ENCODE peak calls at places on chromosomes 3 and 15, in six cellular contexts. I is gastrocnemius medialis; X is pancreas; D is CD4-positive, CD25-positive, alpha-beta regulatory T cell; E is IMR-90; P is GM23338. U is an unnamed sample.

GRCh38 chr3:11273945-11274344 is 1.7 kb downstream of the ATG7 start:
- DNase-seq in I (no peak), X (no peak), D (no peak), E (no peak), P (no peak), U (no peak)

GRCh38 chr3:153159771-153160397 is 2.1 kb upstream of the RAP2B start:
- DNase-seq in I (no peak), X (no peak), D (no peak), E (no peak), P (no peak), U (no peak)

GRCh38 chr15:99682455-99682854 is 50.8 kb downstream of the LYSMD4 start:
- DNase-seq in I (no peak), X (no peak), D (no peak), E (peak; percentile 95), P (no peak), U (no peak)

GRCh38 chr3:104584702-104585101 is 782.0 kb upstream of the ALCAM start:
- DNase-seq in I (no peak), X (no peak), D (no peak), E (peak; percentile 6), P (no peak), U (no peak)

GRCh38 chr3:117708601-117709000 is 999.0 kb downstream of the TUSC7 start:
- DNase-seq in I (no peak), X (no peak), D (no peak), E (peak; percentile 53), P (no peak), U (no peak)

GRCh38 chr3:43001094-43001553 is 22.0 kb downstream of the GASK1A start:
- DNase-seq in I (peak; percentile 94), X (peak; percentile 83), D (no peak), E (peak; percentile 85), P (no peak), U (no peak)

GRCh38 chr15:85296615-85297402 is 83.6 kb upstream of the AKAP13 start:
- DNase-seq in I (peak; percentile 55), X (peak; percentile 58), D (peak; percentile 51), E (peak; percentile 81), P (peak; percentile 72), U (peak; percentile 27)

GRCh38 chr3:195083659-195084058 is 187.3 kb downstream of the XXYLT1 start:
- DNase-seq in I (no peak), X (no peak), D (no peak), E (no peak), P (no peak), U (no peak)

GRCh38 chr15:99361541-99362185 is 110.4 kb downstream of the LRRC28 start:
- DNase-seq in I (no peak), X (no peak), D (no peak), E (peak; percentile 42), P (peak; percentile 71), U (no peak)

GRCh38 chr3:122758877-122759670 is 34.6 kb downstream of the HSPBAP1 start:
- DNase-seq in I (no peak), X (no peak), D (no peak), E (no peak), P (no peak), U (no peak)

GRCh38 chr3:189914799-189915198 is 205.9 kb downstream of the P3H2 start:
- DNase-seq in I (no peak), X (no peak), D (no peak), E (peak; percentile 96), P (no peak), U (no peak)

GRCh38 chr3:45064512-45065372 is 38.6 kb downstream of the CLEC3B start:
- DNase-seq in I (no peak), X (no peak), D (no peak), E (peak; percentile 94), P (no peak), U (no peak)

GRCh38 chr3:32460031-32460749 is 42.5 kb downstream of the CMTM6 start:
- DNase-seq in I (no peak), X (no peak), D (peak; percentile 76), E (no peak), P (peak; percentile 98), U (peak; percentile 85)

GRCh38 chr3:197029511-197030167 is at the start of gene MELTF:
- DNase-seq in I (no peak), X (peak; percentile 49), D (peak; percentile 55), E (peak; percentile 71), P (peak; percentile 80), U (no peak)

GRCh38 chr15:57656434-57656833 is 50.1 kb upstream of the POLR2M start:
- DNase-seq in I (no peak), X (no peak), D (no peak), E (no peak), P (no peak), U (no peak)
- H3K4me3 ChIP-seq in I (no peak overlapping the region), X (no peak overlapping the region), D (no peak overlapping the region), E (no peak overlapping the region), P (no peak overlapping the region), U (no peak overlapping the region)

GRCh38 chr15:44194397-44195150 is 497 bp downstream of the FRMD5 start:
- DNase-seq in I (no peak), X (peak; percentile 4), D (peak; percentile 7), E (peak; percentile 85), P (no peak), U (no peak)
- H3K27me3 ChIP-seq in I (peaks cover 65% of the 10 kb centered on the region), X (peaks cover 30% of the 10 kb centered on the region), D (peaks cover 50% of the 10 kb centered on the region), E (no peaks in the 10 kb centered on the region), P (peaks cover 22% of the 10 kb centered on the region), U (no peaks in the 10 kb centered on the region)

GRCh38 chr3:155367510-155367909 is 74.0 kb upstream of the STRIT1 start:
- DNase-seq in I (no peak), X (no peak), D (no peak), E (no peak), P (no peak), U (no peak)
- H3K4me1 ChIP-seq in I (peaks cover 11% of the 10 kb centered on the region), X (no peaks in the 10 kb centered on the region), D (no peaks in the 10 kb centered on the region), E (no peaks in the 10 kb centered on the region), P (peaks cover 80% of the 10 kb centered on the region), U (peaks cover 3% of the 10 kb centered on the region)

GRCh38 chr15:75025102-75025501 is 1.7 kb downstream of the PPCDC start:
- DNase-seq in I (no peak), X (no peak), D (no peak), E (no peak), P (no peak), U (no peak)
- H3K4me3 ChIP-seq in I (no peak overlapping the region), X (no peak overlapping the region), D (no peak overlapping the region), E (no peak overlapping the region), P (no peak overlapping the region), U (no peak overlapping the region)

DNA sequence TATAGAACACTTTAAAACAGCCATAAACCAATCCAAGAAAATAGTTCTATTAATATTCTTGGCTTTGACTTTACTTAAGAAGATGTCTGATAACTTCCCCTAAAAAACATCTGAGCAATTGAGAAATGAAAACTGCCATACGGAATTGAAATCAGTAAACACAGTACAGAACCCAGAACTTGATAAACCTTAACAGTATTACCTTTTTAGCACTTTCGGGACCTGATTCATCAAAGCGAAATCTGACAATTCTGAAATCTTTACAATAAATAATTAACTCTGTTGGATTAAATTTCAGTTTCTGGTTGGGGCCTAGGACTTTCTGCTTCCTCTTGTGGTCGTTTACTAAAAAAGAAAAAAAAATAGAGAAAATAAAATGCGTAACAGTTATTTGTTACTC is 17.3 kb downstream of the MTMR10 start:
- DNase-seq in I (no peak), X (no peak), D (no peak), E (no peak), P (no peak), U (no peak)
- H3K27me3 ChIP-seq in I (no peaks in the 10 kb centered on the region), X (no peaks in the 10 kb centered on the region), D (no peaks in the 10 kb centered on the region), E (no peaks in the 10 kb centered on the region), P (no peaks in the 10 kb centered on the region), U (no peaks in the 10 kb centered on the region)